ENCODE peak calls at places on chromosomes 1 and 21, in four cellular contexts. One of them, this sample, is unnamed.

GRCh38 chr1:165492845-165493244 is 47.9 kb upstream of the RXRG start:
- DNase-seq in HepG2: no peak
- DNase-seq in GM12878: no peak
- DNase-seq in SK-N-SH: peak; percentile 9
- DNase-seq in this sample: no peak

GRCh38 chr1:84997667-84998600 is 1.0 kb upstream of the MCOLN2 start:
- DNase-seq in HepG2: no peak
- DNase-seq in GM12878: no peak
- DNase-seq in SK-N-SH: peak; percentile 67
- DNase-seq in this sample: no peak

GRCh38 chr1:88462481-88463261 is 221.4 kb upstream of the PKN2 start:
- DNase-seq in HepG2: no peak
- DNase-seq in GM12878: no peak
- DNase-seq in SK-N-SH: peak; percentile 60
- DNase-seq in this sample: no peak

GRCh38 chr1:162977944-162978568 is 91.1 kb upstream of the RGS4 start:
- DNase-seq in HepG2: no peak
- DNase-seq in GM12878: no peak
- DNase-seq in SK-N-SH: peak; percentile 36
- DNase-seq in this sample: no peak

GRCh38 chr1:198492872-198493271 is 47.6 kb downstream of the ATP6V1G3 start:
- DNase-seq in HepG2: no peak
- DNase-seq in GM12878: no peak
- DNase-seq in SK-N-SH: no peak
- DNase-seq in this sample: no peak

GRCh38 chr1:48753293-48753692 is 23.4 kb downstream of the BEND5 start:
- DNase-seq in HepG2: peak; percentile 43
- DNase-seq in GM12878: no peak
- DNase-seq in SK-N-SH: no peak
- DNase-seq in this sample: no peak

GRCh38 chr1:96683931-96684330 is 37.7 kb upstream of the PTBP2 start:
- DNase-seq in HepG2: no peak
- DNase-seq in GM12878: no peak
- DNase-seq in SK-N-SH: no peak
- DNase-seq in this sample: no peak

GRCh38 chr1:164771568-164772350 is 212.8 kb downstream of the PBX1 start:
- DNase-seq in HepG2: no peak
- DNase-seq in GM12878: no peak
- DNase-seq in SK-N-SH: no peak
- DNase-seq in this sample: no peak

GRCh38 chr1:225763815-225764548 is 13.6 kb upstream of the SRP9 start:
- DNase-seq in HepG2: no peak
- DNase-seq in GM12878: no peak
- DNase-seq in SK-N-SH: no peak
- DNase-seq in this sample: no peak

GRCh38 chr1:17056586-17056985 is 2.8 kb upstream of the SDHB start:
- DNase-seq in HepG2: no peak
- DNase-seq in GM12878: no peak
- DNase-seq in SK-N-SH: no peak
- DNase-seq in this sample: no peak

GRCh38 chr1:185695299-185695698 is 38.9 kb upstream of the HMCN1 start:
- DNase-seq in HepG2: no peak
- DNase-seq in GM12878: no peak
- DNase-seq in SK-N-SH: no peak
- DNase-seq in this sample: peak; percentile 8

GRCh38 chr1:119327436-119328155 is 41.0 kb upstream of the HAO2 start:
- DNase-seq in HepG2: peak; percentile 50
- DNase-seq in GM12878: no peak
- DNase-seq in SK-N-SH: peak; percentile 44
- DNase-seq in this sample: no peak

GRCh38 chr1:209611771-209612570 is 28.5 kb downstream of the CAMK1G start:
- DNase-seq in HepG2: no peak
- DNase-seq in GM12878: no peak
- DNase-seq in SK-N-SH: no peak
- DNase-seq in this sample: no peak

GRCh38 chr1:221947731-221948130 is 205.8 kb upstream of the DUSP10 start:
- DNase-seq in HepG2: peak; percentile 3
- DNase-seq in GM12878: no peak
- DNase-seq in SK-N-SH: no peak
- DNase-seq in this sample: no peak

DNA sequence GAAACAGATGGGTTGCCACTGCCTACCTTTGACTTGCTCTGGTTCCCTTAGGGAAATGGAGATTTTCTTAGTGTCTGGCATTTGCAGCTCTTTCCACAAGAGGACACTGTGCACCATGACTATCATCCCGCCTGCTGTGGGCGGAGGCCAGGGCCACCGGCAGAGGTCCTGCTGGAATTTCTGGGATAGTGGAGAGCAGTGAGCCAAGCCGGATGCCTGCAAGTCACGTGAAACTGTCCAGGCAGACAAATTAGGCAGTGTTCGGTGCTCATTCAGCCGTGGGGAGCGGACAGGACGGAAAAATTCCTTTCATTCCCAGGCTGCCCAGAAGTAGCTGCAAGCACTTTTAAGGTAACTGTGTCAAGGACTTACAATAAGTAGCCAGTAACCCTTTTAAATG is 43.4 kb downstream of the IGSF5 start:
- DNase-seq in HepG2: peak; percentile 71
- DNase-seq in GM12878: no peak
- DNase-seq in SK-N-SH: peak; percentile 75
- DNase-seq in this sample: peak; percentile 72
- TF ChIP-seq PBX3 in HepG2: no peak
- TF ChIP-seq PBX3 in GM12878: no peak
- TF ChIP-seq PBX3 in SK-N-SH: no peak
- TF ChIP-seq PBX3 in this sample: no peak

GRCh38 chr1:44460107-44460885 is 55.2 kb downstream of the RNF220 start:
- DNase-seq in HepG2: no peak
- DNase-seq in GM12878: no peak
- DNase-seq in SK-N-SH: no peak
- DNase-seq in this sample: no peak
- TF ChIP-seq SMC3 in HepG2: no peak
- TF ChIP-seq SMC3 in GM12878: no peak
- TF ChIP-seq SMC3 in SK-N-SH: no peak
- TF ChIP-seq SMC3 in this sample: no peak

DNA sequence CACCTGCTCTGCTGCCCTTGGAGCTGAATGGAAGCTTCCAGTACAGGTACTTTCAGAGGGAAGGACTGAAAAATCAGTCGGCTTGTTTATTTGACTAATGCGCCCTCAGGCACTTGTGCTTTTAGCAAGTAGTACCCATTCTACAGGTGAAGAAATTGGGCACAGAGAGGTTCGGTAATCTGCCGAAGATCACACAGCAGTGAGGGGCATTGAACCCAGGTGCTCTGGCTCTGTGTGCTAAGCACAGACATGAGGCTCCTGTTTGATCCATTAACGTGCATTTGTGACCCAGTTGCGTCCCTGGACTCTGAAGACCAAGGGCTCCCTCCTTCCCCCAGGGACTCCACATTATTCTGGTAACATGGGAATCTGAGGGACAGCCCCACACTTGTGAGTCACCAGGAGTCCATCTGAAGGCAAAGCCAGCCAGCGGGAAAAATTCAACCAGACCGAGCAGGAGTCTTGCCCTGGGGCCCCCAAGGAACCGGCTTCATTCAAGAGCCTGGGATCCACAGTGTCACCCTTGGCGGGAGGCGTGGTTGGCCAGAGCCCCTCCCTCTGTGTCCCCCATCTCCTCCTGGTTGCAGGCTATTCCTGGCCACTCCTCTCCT is 192.4 kb upstream of the ARHGEF16 start:
- DNase-seq in HepG2: no peak
- DNase-seq in GM12878: no peak
- DNase-seq in SK-N-SH: no peak
- DNase-seq in this sample: no peak
- TF ChIP-seq PBX3 in HepG2: no peak
- TF ChIP-seq PBX3 in GM12878: no peak
- TF ChIP-seq PBX3 in SK-N-SH: no peak
- TF ChIP-seq PBX3 in this sample: no peak

GRCh38 chr21:43027846-43028731 is 47.5 kb downstream of the CBS start:
- DNase-seq in HepG2: no peak
- DNase-seq in GM12878: no peak
- DNase-seq in SK-N-SH: no peak
- DNase-seq in this sample: no peak

GRCh38 chr21:43023175-43023574 is 48.8 kb downstream of the PKNOX1 start:
- DNase-seq in HepG2: no peak
- DNase-seq in GM12878: no peak
- DNase-seq in SK-N-SH: no peak
- DNase-seq in this sample: no peak

GRCh38 chr21:43024737-43025136 is 50.4 kb downstream of the PKNOX1 start:
- DNase-seq in HepG2: no peak
- DNase-seq in GM12878: no peak
- DNase-seq in SK-N-SH: no peak
- DNase-seq in this sample: no peak

GRCh38 chr21:43021756-43022600 is 47.6 kb downstream of the PKNOX1 start:
- DNase-seq in HepG2: no peak
- DNase-seq in GM12878: no peak
- DNase-seq in SK-N-SH: no peak
- DNase-seq in this sample: no peak

GRCh38 chr21:43025636-43026180 is 49.9 kb downstream of the CBS start:
- DNase-seq in HepG2: peak; percentile 52
- DNase-seq in GM12878: no peak
- DNase-seq in SK-N-SH: no peak
- DNase-seq in this sample: no peak
- TF ChIP-seq SMC3 in HepG2: no peak
- TF ChIP-seq SMC3 in GM12878: no peak
- TF ChIP-seq SMC3 in SK-N-SH: no peak
- TF ChIP-seq SMC3 in this sample: no peak

GRCh38 chr21:45848805-45849204 is 132.8 kb upstream of the COL6A1 start:
- DNase-seq in HepG2: no peak
- DNase-seq in GM12878: no peak
- DNase-seq in SK-N-SH: no peak
- DNase-seq in this sample: no peak

GRCh38 chr21:45848352-45848751 is 133.2 kb upstream of the COL6A1 start:
- DNase-seq in HepG2: no peak
- DNase-seq in GM12878: no peak
- DNase-seq in SK-N-SH: no peak
- DNase-seq in this sample: no peak

GRCh38 chr21:45849651-45850050 is 131.9 kb upstream of the COL6A1 start:
- DNase-seq in HepG2: no peak
- DNase-seq in GM12878: no peak
- DNase-seq in SK-N-SH: no peak
- DNase-seq in this sample: no peak

GRCh38 chr21:45846373-45847160 is 135.0 kb upstream of the COL6A1 start:
- DNase-seq in HepG2: no peak
- DNase-seq in GM12878: no peak
- DNase-seq in SK-N-SH: no peak
- DNase-seq in this sample: no peak

GRCh38 chr21:45847870-45848269 is 133.7 kb upstream of the COL6A1 start:
- DNase-seq in HepG2: no peak
- DNase-seq in GM12878: no peak
- DNase-seq in SK-N-SH: no peak
- DNase-seq in this sample: no peak
- TF ChIP-seq PBX3 in HepG2: no peak
- TF ChIP-seq PBX3 in GM12878: no peak
- TF ChIP-seq PBX3 in SK-N-SH: no peak
- TF ChIP-seq PBX3 in this sample: no peak